ENCODE peak calls at places on chromosomes 5 and 9, in seven cellular contexts. L, K, D, U, A, Q and T are unnamed samples.

GRCh38 chr9:134419684-134420076 is 93.4 kb downstream of the RXRA start:
- DNase-seq in D (no peak), Q (peak; percentile 66), L (no peak), K (no peak), A (peak; percentile 64), U (no peak), T (no peak)

GRCh38 chr5:10323588-10324488 is 16.1 kb upstream of the CMBL start:
- DNase-seq in A (no peak), K (no peak), U (peak; percentile 59), Q (no peak), L (no peak), D (no peak), T (peak; percentile 50)

GRCh38 chr5:171422902-171423663 is 3.6 kb downstream of the FGF18 start:
- DNase-seq in D (no peak), K (no peak), U (no peak), A (no peak), L (no peak), Q (no peak), T (no peak)

GRCh38 chr5:36744678-36745659 is 131.6 kb upstream of the NIPBL start:
- DNase-seq in D (peak; percentile 89), L (peak; percentile 74), K (peak; percentile 60), Q (peak; percentile 88), A (peak; percentile 80), U (peak; percentile 60), T (peak; percentile 62)

GRCh38 chr5:166507810-166508419 is 1783.5 kb upstream of the WWC1 start:
- DNase-seq in D (no peak), Q (no peak), K (no peak), L (no peak), U (no peak), A (no peak), T (no peak)

GRCh38 chr9:4575997-4576396 is 85.7 kb downstream of the SLC1A1 start:
- DNase-seq in D (no peak), K (no peak), A (no peak), L (no peak), U (no peak), Q (no peak), T (no peak)

GRCh38 chr9:81231011-81231410 is 458.3 kb downstream of the TLE1 start:
- DNase-seq in D (no peak), L (no peak), U (no peak), K (no peak), A (no peak), Q (no peak), T (no peak)

GRCh38 chr5:32522429-32523143 is 62.8 kb upstream of the SUB1 start:
- DNase-seq in A (no peak), Q (no peak), L (peak; percentile 90), D (peak; percentile 72), U (peak; percentile 72), K (no peak), T (peak; percentile 84)

GRCh38 chr9:136096505-136097001 is 1.5 kb upstream of the NACC2 start:
- DNase-seq in K (no peak), Q (no peak), D (no peak), U (no peak), A (no peak), L (no peak), T (no peak)

GRCh38 chr9:127030814-127031740 is 91.4 kb downstream of the ANGPTL2 start:
- DNase-seq in L (no peak), K (no peak), A (no peak), D (no peak), U (no peak), Q (no peak), T (no peak)

GRCh38 chr9:134061688-134062371 is 6.0 kb downstream of the BRD3 start:
- DNase-seq in D (no peak), K (no peak), Q (peak; percentile 1), A (no peak), U (no peak), L (no peak), T (no peak)

GRCh38 chr5:73369283-73369682 is 79.3 kb downstream of the FOXD1 start:
- DNase-seq in K (no peak), A (no peak), Q (no peak), U (peak; percentile 66), L (no peak), D (no peak), T (peak; percentile 46)

GRCh38 chr5:191036-191948 is at the start of gene LRRC14B:
- DNase-seq in A (no peak), L (no peak), K (peak; percentile 79), Q (no peak), D (peak; percentile 77), U (no peak), T (no peak)

GRCh38 chr9:128389395-128390149 is 18.4 kb downstream of the URM1 start:
- DNase-seq in Q (no peak), K (no peak), D (no peak), U (no peak), A (peak; percentile 29), L (no peak), T (no peak)

GRCh38 chr5:72439192-72439591 is 68.0 kb downstream of the ZNF366 start:
- DNase-seq in K (no peak), Q (no peak), U (no peak), D (no peak), A (no peak), L (no peak), T (no peak)

DNA sequence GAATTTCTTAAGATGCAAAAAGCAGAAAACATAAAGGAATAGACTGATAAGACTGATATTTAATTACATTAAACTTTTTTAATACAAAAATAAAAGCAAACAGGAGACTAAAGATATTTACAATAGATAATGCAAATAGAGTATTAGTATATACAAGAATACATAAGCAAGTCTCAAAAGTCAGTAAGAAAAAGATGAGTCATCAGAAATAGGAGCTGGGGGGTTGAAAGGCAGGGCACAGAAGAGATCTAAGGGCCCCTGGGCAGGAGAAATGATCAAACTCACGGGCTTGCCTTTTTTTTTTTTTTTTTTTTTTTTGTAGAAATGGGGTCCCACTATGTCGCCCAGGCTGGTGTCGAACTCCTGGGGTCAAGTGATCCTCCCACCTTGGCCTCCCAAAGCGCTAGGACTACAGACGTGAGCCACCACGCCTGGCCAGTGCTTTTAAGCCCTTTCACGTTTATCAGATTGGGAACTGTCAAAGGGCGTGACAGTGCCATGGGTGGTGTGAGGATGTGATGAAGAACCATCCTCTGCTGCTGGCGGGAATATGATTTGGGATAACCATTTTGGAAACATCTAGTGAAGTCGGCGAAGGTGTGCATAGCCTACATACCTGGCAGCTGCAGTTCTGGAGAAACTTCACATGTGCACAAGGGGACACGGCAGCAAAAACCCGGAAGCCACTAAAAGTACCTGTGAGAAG is 126.1 kb downstream of the CACNA1B start:
- DNase-seq in A (no peak), L (no peak), Q (no peak), K (no peak), U (no peak), D (no peak), T (no peak)
- TF ChIP-seq CTCF in A (no peak), L (no peak), Q (no peak), K (no peak), U (no peak), D (no peak), T (no peak)

GRCh38 chr5:151086905-151087360 is 6.1 kb upstream of the TNIP1 start:
- DNase-seq in Q (no peak), U (no peak), L (no peak), D (peak; percentile 87), K (no peak), A (no peak), T (no peak)

GRCh38 chr5:151084363-151084762 is 3.5 kb upstream of the TNIP1 start:
- DNase-seq in L (no peak), K (no peak), A (no peak), D (no peak), U (no peak), Q (no peak), T (peak; percentile 6)

GRCh38 chr5:151086192-151086869 is 5.5 kb upstream of the TNIP1 start:
- DNase-seq in U (no peak), L (no peak), K (no peak), A (no peak), Q (no peak), D (no peak), T (no peak)

GRCh38 chr5:151087475-151087874 is 6.6 kb upstream of the TNIP1 start:
- DNase-seq in L (no peak), U (no peak), D (peak; percentile 27), A (no peak), Q (no peak), K (no peak), T (no peak)

GRCh38 chr5:151085517-151086031 is 4.7 kb upstream of the TNIP1 start:
- DNase-seq in L (peak; percentile 85), A (no peak), K (peak; percentile 52), D (peak; percentile 85), U (peak; percentile 74), Q (no peak), T (no peak)
- H3K4me3 ChIP-seq in L (no peak overlapping the region), A (no peak overlapping the region), K (no peak overlapping the region), D (peak overlapping the region; percentile 94), U (no peak overlapping the region), Q (no peak overlapping the region), T (no peak overlapping the region)

DNA sequence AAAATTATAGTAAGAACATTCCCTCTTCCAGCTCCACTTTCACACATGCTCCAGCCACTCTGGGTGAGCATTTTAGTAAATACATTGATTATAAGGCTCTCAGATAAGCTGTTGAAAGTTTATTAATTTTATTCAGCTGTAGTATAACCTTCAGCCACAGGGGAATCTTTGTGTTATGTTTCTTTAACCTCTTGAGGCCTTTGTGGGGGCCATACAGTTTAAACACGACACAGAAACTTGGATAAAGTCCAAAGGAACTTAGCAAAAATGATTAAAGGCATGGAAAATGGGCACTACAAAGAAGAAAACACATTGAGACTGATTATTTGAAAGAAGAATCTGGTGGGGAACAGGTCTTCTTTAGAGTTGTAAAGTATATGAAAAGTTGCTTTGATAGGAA is 70.2 kb downstream of the AOPEP start:
- DNase-seq in A (no peak), L (no peak), Q (no peak), K (no peak), U (no peak), D (no peak), T (no peak)
- TF ChIP-seq CTCF in A (peak; percentile 5), L (no peak), Q (no peak), K (no peak), U (no peak), D (no peak), T (no peak)

GRCh38 chr5:79613571-79613970 is 1.3 kb downstream of the TENT2 start:
- DNase-seq in D (no peak), K (no peak), Q (no peak), A (no peak), L (no peak), U (no peak), T (no peak)
- H3K4me3 ChIP-seq in D (peak overlapping the region; percentile 85), K (peak overlapping the region; percentile 84), Q (peak overlapping the region; percentile 91), A (peak overlapping the region; percentile 97), L (peak overlapping the region; percentile 93), U (peak overlapping the region; percentile 95), T (peak overlapping the region; percentile 96)